ENCODE peak calls at places on chromosomes 4 and X, in six cellular contexts. D, M, B, S, X and Y are unnamed samples. For H3K4me1, the result is how much of the 10 kb centered on the place peaks cover.

GRCh38 chr4:163330828-163331628 is 1.4 kb downstream of the NPY1R start:
- DNase-seq in M (peak), S (peak), B (peak), X (no peak), D (no peak), Y (no peak)

GRCh38 chrX:54357414-54358377 is at the start of gene WNK3:
- DNase-seq in S (peak), B (peak), D (peak), X (peak), M (peak), Y (peak)

GRCh38 chr4:183434264-183435045 is 10.0 kb upstream of the CDKN2AIP start:
- DNase-seq in B (no peak), D (no peak), X (no peak), M (no peak), S (no peak), Y (no peak)

GRCh38 chrX:136880003-136880451 is 498 bp downstream of the RBMX start:
- DNase-seq in B (no peak), D (no peak), X (peak), S (peak), M (no peak), Y (no peak)

GRCh38 chr4:151173751-151174325 is 74.4 kb downstream of the RPS3A start:
- DNase-seq in D (no peak), M (no peak), B (peak), S (peak), X (no peak), Y (no peak)

GRCh38 chr4:158996669-158997074 is 106.2 kb upstream of the RAPGEF2 start:
- DNase-seq in B (no peak), D (no peak), S (no peak), M (no peak), X (no peak), Y (no peak)

GRCh38 chrX:1555370-1555769 is 18.4 kb upstream of the P2RY8 start:
- DNase-seq in M (no peak), D (no peak), B (no peak), X (no peak), S (no peak), Y (no peak)

GRCh38 chr4:26821677-26822503 is 38.8 kb upstream of the STIM2 start:
- DNase-seq in B (no peak), X (no peak), S (no peak), M (no peak), D (no peak), Y (no peak)

GRCh38 chr4:127140306-127140705 is 492.5 kb upstream of the INTU start:
- DNase-seq in S (no peak), M (no peak), D (no peak), B (no peak), X (no peak), Y (no peak)

GRCh38 chr4:2482693-2483092 is 13.8 kb downstream of the RNF4 start:
- DNase-seq in M (no peak), S (peak), B (no peak), D (no peak), X (no peak), Y (no peak)

GRCh38 chrX:136166221-136166855 is 19.0 kb downstream of the FHL1 start:
- DNase-seq in B (no peak), X (peak), S (no peak), M (no peak), D (no peak), Y (no peak)

GRCh38 chrX:16445166-16445752 is 204.7 kb upstream of the S100G start:
- DNase-seq in B (no peak), X (peak), S (no peak), M (no peak), D (no peak), Y (no peak)

GRCh38 chr4:112377701-112378620 is 80.8 kb downstream of the ALPK1 start:
- DNase-seq in D (no peak), B (no peak), X (peak), M (no peak), S (no peak), Y (no peak)

GRCh38 chr4:15498356-15498755 is 28.7 kb downstream of the CC2D2A start:
- DNase-seq in X (no peak), D (no peak), S (no peak), M (no peak), B (no peak), Y (no peak)

GRCh38 chr4:1512081-1512737 is 106.0 kb upstream of the NKX1-1 start:
- DNase-seq in X (no peak), B (no peak), M (peak), D (no peak), S (peak), Y (no peak)

GRCh38 chrX:130974323-130974722 is 71.3 kb upstream of the ENOX2 start:
- DNase-seq in D (no peak), M (no peak), B (no peak), X (no peak), S (no peak), Y (no peak)

GRCh38 chrX:1341531-1342179 is 5.1 kb downstream of the IL3RA start:
- DNase-seq in B (no peak), X (no peak), M (peak), S (peak), D (no peak), Y (no peak)

GRCh38 chr4:113756005-113756410 is 5.5 kb downstream of the CAMK2D start:
- DNase-seq in S (no peak), D (no peak), B (no peak), M (no peak), X (no peak), Y (no peak)

GRCh38 chr4:113758361-113758760 is 3.2 kb downstream of the CAMK2D start:
- DNase-seq in M (no peak), D (no peak), X (no peak), S (no peak), B (no peak), Y (no peak)

GRCh38 chr4:113760094-113760851 is 1.3 kb downstream of the CAMK2D start:
- DNase-seq in B (peak), S (peak), X (peak), D (no peak), M (peak), Y (no peak)

GRCh38 chr4:113759696-113760093 is 1.8 kb downstream of the CAMK2D start:
- DNase-seq in M (no peak), X (no peak), B (no peak), S (no peak), D (no peak), Y (no peak)

DNA sequence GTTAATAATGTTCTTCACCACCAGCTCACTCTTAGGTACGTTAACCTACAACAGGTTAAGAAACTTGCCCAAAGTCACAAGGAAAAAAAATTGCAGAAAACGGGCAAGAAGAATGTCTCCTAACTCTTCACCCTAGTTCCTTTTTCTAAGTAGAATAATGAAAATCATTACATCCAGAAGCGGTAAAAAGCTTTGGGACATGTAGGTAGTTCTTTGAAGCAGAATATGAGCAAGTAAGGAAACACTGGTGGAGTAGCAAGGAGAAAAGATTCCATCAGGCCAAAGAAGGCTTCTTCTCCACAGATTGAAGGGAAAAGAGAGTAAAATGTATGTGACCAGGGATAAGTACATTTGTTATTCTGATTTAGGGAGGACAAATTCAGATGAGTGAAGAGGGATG is 4.1 kb downstream of the CAMK2D start:
- DNase-seq in D (no peak), B (no peak), S (no peak), M (no peak), X (no peak), Y (no peak)
- H3K4me1 ChIP-seq in D (under half), B (under half), S (under half), M (under half), X (under half), Y (under half)

DNA sequence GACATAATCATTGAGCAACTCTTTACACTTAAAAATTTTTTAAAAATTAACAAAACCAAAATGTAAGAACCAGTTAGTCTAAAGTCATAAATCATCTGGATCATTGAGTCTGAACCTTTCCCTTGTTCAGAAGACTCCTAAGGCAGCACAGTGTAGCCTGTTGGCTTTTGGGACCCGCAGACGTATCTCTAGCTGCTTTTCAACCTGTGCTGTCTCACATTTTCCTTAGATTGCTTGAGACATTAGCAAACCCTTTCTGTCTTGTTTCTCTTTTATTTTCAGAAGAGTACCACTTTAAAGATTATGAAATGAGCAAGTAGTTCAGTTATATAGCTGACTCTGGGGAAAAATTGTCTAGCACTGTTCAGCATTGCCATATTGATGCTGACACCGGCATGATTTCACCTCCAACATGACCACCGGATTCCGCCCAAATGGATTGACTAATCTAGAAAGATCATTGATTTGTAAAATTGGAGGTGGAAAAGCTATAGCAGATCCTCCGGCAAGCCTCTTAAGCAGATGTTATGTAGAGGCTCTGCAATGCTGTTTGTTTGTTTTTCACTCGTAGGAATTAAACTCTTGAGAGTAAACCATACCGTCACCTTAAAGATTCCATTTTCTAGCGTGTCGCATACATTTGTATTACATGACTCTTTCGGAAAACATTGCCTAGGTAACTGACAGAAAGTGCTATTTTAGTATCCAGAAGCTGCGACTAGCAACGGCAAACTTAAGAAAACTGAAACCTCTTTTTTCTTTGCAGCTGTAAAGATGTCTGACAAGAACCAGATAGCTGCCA is 9.0 kb downstream of the TCEANC start:
- DNase-seq in D (no peak), X (no peak), S (no peak), B (no peak), M (no peak), Y (no peak)
- H3K4me3 ChIP-seq in D (peak), X (no peak), S (no peak), B (peak), M (no peak), Y (no peak)

DNA sequence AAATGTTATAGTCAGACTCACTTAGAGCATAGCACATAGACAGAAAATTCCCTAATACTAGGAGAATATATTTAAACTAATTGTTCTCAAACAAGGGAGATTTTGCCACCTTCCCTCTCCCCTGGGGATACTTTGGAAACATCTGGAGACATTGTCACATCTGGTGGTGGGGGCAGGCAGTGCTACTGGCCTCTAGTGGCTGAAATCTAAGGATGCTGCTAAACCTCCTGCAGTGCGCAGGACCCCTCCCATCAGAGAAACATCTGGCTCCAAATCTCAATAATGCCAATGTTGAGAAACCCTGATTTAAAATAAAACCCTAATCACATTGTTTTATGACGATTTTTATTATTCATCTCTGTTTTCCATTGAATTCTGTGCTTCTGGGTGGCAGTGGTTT is 244.9 kb downstream of the FRMPD4 start:
- DNase-seq in B (no peak), D (no peak), X (peak), S (no peak), M (no peak), Y (no peak)
- TF ChIP-seq CTCF in B (no peak), D (no peak), X (peak), S (no peak), M (no peak), Y (no peak)

GRCh38 chrX:86044210-86044609 is 3.1 kb downstream of the CHM start:
- DNase-seq in M (no peak), X (no peak), B (no peak), S (no peak), D (no peak), Y (no peak)

GRCh38 chrX:86039625-86040568 is 7.5 kb downstream of the CHM start:
- DNase-seq in S (peak), X (peak), M (no peak), D (no peak), B (no peak), Y (no peak)
- H3K4me1 ChIP-seq in S (under half), X (under half), M (under half), D (under half), B (under half), Y (under half)